ENCODE peak calls at places on chromosome 10, in four cellular contexts. T, G, X and Q are unnamed samples.

GRCh38 chr10:16011548-16011947 is 151.2 kb upstream of the MINDY3 start:
- DNase-seq in G (no peak), T (no peak), X (no peak), Q (no peak)

GRCh38 chr10:113000876-113001598 is 51.0 kb downstream of the TCF7L2 start:
- DNase-seq in T (peak), G (no peak), X (peak), Q (no peak)

GRCh38 chr10:36170943-36171501 is 528.9 kb upstream of the FZD8 start:
- DNase-seq in X (no peak), G (no peak), T (no peak), Q (no peak)

GRCh38 chr10:28382520-28383269 is 79.8 kb upstream of the MPP7 start:
- DNase-seq in X (no peak), T (no peak), G (no peak), Q (no peak)

GRCh38 chr10:79562135-79562756 is 2.0 kb upstream of the SFTPA2 start:
- DNase-seq in X (peak), T (peak), G (peak), Q (peak)

GRCh38 chr10:70493660-70494234 is 15.2 kb downstream of the PALD1 start:
- DNase-seq in T (no peak), G (peak), X (no peak), Q (peak)

GRCh38 chr10:46552526-46553237 is 3.8 kb downstream of the GPRIN2 start:
- DNase-seq in T (no peak), X (peak), G (peak), Q (no peak)

GRCh38 chr10:47372726-47373125 is 11.4 kb downstream of the ZNF488 start:
- DNase-seq in T (no peak), X (peak), G (peak), Q (no peak)

GRCh38 chr10:11330383-11331020 is 280.9 kb downstream of the USP6NL start:
- DNase-seq in G (no peak), T (no peak), X (no peak), Q (no peak)

GRCh38 chr10:89609730-89610393 is 35.2 kb downstream of the PANK1 start:
- DNase-seq in X (no peak), G (no peak), T (peak), Q (peak)

GRCh38 chr10:31830887-31831286 is 97.7 kb downstream of the ARHGAP12 start:
- DNase-seq in X (no peak), G (no peak), T (no peak), Q (no peak)

GRCh38 chr10:8060010-8060703 is 5.7 kb downstream of the GATA3 start:
- DNase-seq in X (no peak), T (no peak), G (no peak), Q (peak)

GRCh38 chr10:72800000-72800740 is 93.4 kb upstream of the OIT3 start:
- DNase-seq in T (no peak), G (no peak), X (no peak), Q (no peak)

GRCh38 chr10:73771722-73772279 is 10.0 kb upstream of the CHCHD1 start:
- DNase-seq in T (peak), X (peak), G (peak), Q (peak)

GRCh38 chr10:70343312-70343711 is 39.1 kb downstream of the LRRC20 start:
- DNase-seq in T (peak), X (no peak), G (peak), Q (no peak)

GRCh38 chr10:49179699-49180511 is 8.3 kb downstream of the TMEM273 start:
- DNase-seq in G (no peak), T (peak), X (no peak), Q (no peak)

GRCh38 chr10:34717429-34717828 is 97.7 kb downstream of the PARD3 start:
- DNase-seq in T (no peak), X (no peak), G (no peak), Q (no peak)

GRCh38 chr10:4662576-4663161 is 163.3 kb upstream of the AKR1E2 start:
- DNase-seq in G (no peak), X (no peak), T (peak), Q (no peak)

GRCh38 chr10:17199351-17199804 is 2.1 kb downstream of the TRDMT1 start:
- DNase-seq in T (no peak), X (no peak), G (no peak), Q (no peak)

GRCh38 chr10:34761443-34761842 is 53.7 kb downstream of the PARD3 start:
- DNase-seq in X (no peak), G (no peak), T (no peak), Q (no peak)

GRCh38 chr10:44511601-44512000 is 126.7 kb upstream of the CXCL12 start:
- DNase-seq in T (no peak), G (no peak), X (no peak), Q (no peak)

GRCh38 chr10:117132751-117133231 is 5.3 kb downstream of the VAX1 start:
- DNase-seq in G (no peak), X (no peak), T (no peak), Q (no peak)

GRCh38 chr10:74282151-74282852 is 131.3 kb downstream of the ADK start:
- DNase-seq in T (no peak), X (no peak), G (no peak), Q (no peak)

GRCh38 chr10:86943316-86944030 is 13.9 kb downstream of the MMRN2 start:
- DNase-seq in G (peak), T (no peak), X (peak), Q (no peak)

GRCh38 chr10:71213761-71214440 is 1.5 kb downstream of the UNC5B start:
- DNase-seq in X (no peak), G (no peak), T (no peak), Q (no peak)

GRCh38 chr10:115432188-115432819 is 339.1 kb downstream of the ATRNL1 start:
- DNase-seq in X (no peak), G (no peak), T (no peak), Q (peak)

GRCh38 chr10:68954904-68955303 is 1.1 kb upstream of the DDX21 start:
- DNase-seq in T (no peak), G (no peak), X (no peak), Q (no peak)

GRCh38 chr10:105262666-105263065 is 621.6 kb downstream of the SORCS3 start:
- DNase-seq in G (no peak), X (no peak), T (no peak), Q (no peak)

GRCh38 chr10:116892873-116893685 is 43.8 kb downstream of the ENO4 start:
- DNase-seq in X (no peak), G (no peak), T (no peak), Q (no peak)

GRCh38 chr10:89347706-89348457 is 20.1 kb downstream of the IFIT3 start:
- DNase-seq in G (no peak), X (no peak), T (no peak), Q (no peak)

GRCh38 chr10:95431900-95432342 is 129.2 kb downstream of the SORBS1 start:
- DNase-seq in T (peak), G (peak), X (no peak), Q (peak)

GRCh38 chr10:34249634-34250033 is 565.5 kb downstream of the PARD3 start:
- DNase-seq in T (no peak), X (no peak), G (no peak), Q (peak)

GRCh38 chr10:61136151-61136550 is 192.2 kb upstream of the RHOBTB1 start:
- DNase-seq in T (no peak), G (no peak), X (no peak), Q (no peak)

GRCh38 chr10:120436431-120437142 is 20.4 kb upstream of the PLPP4 start:
- DNase-seq in X (no peak), G (no peak), T (no peak), Q (no peak)

GRCh38 chr10:128835361-128835760 is 631.7 kb upstream of the MGMT start:
- DNase-seq in X (no peak), T (no peak), G (no peak), Q (no peak)

GRCh38 chr10:14244801-14245211 is 85.9 kb downstream of the FRMD4A start:
- DNase-seq in T (no peak), G (no peak), X (no peak), Q (no peak)

GRCh38 chr10:28991738-28992270 is 297.1 kb upstream of the LYZL1 start:
- DNase-seq in X (peak), G (peak), T (no peak), Q (peak)

GRCh38 chr10:102650655-102651454 is 6.6 kb downstream of the TRIM8 start:
- DNase-seq in G (no peak), T (no peak), X (no peak), Q (peak)

DNA sequence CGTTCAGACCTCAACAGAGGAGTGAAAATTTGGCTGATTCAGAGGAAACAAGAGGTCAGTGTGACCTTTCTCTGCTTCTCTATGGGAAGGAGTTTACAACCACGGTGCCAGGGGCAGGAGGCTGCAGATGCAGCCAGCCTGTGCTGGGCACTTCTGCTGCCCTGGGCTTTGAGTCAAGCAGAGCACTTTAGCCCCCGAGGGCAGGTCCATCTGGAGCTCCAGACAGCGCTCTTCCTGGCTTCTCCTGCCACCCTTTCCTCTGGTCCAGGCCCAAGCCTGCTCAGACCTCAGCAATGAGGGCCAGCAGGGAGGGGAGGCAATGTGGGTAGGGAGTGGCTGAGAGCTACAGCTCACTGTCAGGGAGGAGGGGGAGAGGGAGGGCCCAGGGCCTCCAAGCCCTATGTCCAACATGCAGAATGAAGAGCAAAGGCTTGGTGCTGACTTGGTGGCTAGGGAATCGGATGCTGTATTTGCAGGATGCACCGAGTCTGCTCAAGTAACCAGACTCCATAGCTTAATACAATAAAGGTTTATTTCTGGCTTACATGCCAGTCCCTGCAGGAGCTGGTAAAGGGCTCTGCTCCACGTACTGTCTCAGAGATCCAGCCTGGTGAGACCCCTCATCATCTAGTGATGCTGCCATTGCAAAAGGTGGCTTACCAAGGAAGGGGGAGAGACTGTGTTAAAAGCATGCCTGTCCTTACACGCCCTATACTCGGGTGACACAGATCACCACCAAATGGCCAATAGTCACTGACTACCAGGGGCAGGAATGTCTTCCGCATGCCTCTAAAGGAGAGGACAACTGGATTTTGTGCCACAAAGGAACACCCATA is 481.6 kb downstream of the RPS24 start:
- DNase-seq in T (no peak), G (no peak), X (no peak), Q (no peak)
- H3K4me3 ChIP-seq in T (no peak), G (no peak), X (no peak), Q (no peak)

GRCh38 chr10:114077347-114077746 is 33.7 kb downstream of the ADRB1 start:
- DNase-seq in X (no peak), G (no peak), T (no peak), Q (peak)

GRCh38 chr10:114073787-114074186 is 30.1 kb downstream of the ADRB1 start:
- DNase-seq in G (no peak), X (no peak), T (no peak), Q (peak)

GRCh38 chr10:114079421-114079820 is 35.8 kb downstream of the ADRB1 start:
- DNase-seq in G (no peak), T (no peak), X (no peak), Q (no peak)

GRCh38 chr10:114075093-114075492 is 31.4 kb downstream of the ADRB1 start:
- DNase-seq in T (no peak), G (no peak), X (no peak), Q (no peak)

DNA sequence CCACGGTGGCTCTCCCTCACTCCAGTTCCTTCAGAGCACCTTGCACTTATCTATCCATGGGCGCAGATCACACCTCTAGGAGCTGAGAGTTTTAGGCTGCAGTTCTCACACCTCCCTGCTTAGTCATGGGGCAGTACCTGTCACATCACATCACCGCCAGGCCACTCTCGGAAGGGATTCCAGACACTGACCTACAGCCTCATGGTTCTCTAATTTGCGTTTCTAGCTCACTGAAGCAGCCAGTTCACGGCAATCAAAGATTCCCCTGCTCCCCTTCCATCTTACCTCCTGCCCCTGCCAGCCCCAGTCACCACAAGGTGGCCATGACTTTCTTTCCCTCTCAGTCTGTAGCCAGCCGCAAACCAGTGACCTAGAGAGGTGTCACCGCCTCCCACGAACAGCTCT is 34.2 kb downstream of the ADRB1 start:
- DNase-seq in X (no peak), T (no peak), G (no peak), Q (peak)
- TF ChIP-seq CTCF in X (no peak), T (no peak), G (no peak), Q (peak)

GRCh38 chr10:13099666-13100348 is at the start of gene OPTN:
- DNase-seq in G (peak), T (peak), X (peak), Q (peak)

GRCh38 chr10:13102002-13102794 is 2.2 kb downstream of the OPTN start:
- DNase-seq in G (no peak), T (peak), X (peak), Q (peak)

GRCh38 chr10:13100349-13101294 is 659 bp downstream of the OPTN start:
- DNase-seq in G (peak), T (peak), X (peak), Q (peak)

GRCh38 chr10:13095929-13096328 is 4.0 kb upstream of the OPTN start:
- DNase-seq in X (no peak), T (no peak), G (no peak), Q (no peak)

DNA sequence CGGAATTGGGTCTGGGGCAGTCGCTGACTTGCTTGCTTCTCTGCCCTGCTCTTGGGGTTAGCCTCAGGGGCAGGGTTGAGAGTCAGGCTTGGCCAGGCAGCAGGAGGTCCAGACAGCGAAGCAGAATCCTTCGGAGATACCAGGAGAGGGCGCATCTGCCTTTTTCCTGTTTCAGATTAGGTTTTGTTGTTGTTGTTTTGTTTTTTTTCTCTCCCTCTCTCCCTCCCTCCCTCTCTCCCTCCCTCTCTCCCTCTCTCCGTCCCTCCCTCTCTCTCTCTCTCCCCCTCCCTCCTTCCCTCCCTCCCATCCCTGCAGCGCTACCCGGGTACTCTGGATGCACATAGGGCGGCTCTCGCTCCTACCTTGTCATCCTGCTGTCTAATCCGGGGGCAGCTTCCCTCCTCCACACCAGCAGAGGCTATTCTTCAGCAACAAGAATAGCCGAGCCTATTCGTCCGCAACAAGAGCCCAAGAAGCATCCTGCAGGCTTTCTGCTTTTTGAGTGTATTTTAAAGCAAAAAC is 758 bp upstream of the OPTN start:
- DNase-seq in X (peak), G (no peak), T (peak), Q (peak)
- H3K4me3 ChIP-seq in X (no peak), G (peak), T (peak), Q (peak)

DNA sequence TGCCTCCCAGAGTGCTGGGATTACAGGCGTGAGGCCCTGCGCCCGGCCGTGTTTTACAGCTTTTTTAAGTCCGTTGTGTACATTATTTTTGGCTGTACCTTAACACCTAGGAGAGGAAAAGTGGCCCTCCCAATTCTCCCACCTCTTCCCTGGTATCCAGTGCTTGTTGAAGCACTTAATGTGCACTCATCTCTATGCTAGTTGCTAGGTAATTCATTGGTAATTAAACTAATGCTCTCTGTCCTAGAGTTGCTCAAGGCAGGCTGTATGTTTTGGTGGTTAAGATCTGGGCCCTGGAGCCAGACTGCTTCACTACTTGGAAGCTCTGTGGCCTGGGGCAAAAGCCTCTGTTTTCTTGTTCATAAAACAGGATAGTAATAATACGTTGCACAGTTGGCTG is 19.6 kb downstream of the AVPI1 start:
- DNase-seq in T (no peak), X (no peak), G (no peak), Q (no peak)
- TF ChIP-seq CTCF in T (no peak), X (no peak), G (no peak), Q (no peak)

DNA sequence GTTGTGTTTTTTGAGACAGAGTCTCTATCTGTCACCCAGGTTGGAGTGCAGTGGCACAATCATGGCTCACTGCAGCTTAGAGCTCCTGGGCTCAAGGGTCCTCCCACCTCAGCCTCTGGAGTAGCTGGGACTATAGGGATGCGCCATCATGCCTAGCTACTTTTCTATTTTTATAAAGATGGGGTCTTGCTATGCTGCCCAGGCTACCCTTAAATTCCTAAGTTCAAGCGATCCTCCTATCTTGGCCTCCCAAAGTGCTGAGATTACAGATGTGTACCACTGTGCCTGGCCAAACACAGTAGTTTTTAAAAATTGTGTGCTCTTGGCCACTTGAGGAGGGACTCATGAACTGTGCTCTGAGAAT is 10.6 kb upstream of the TLX1 start:
- DNase-seq in G (no peak), X (no peak), T (no peak), Q (no peak)
- H3K4me3 ChIP-seq in G (peak), X (no peak), T (peak), Q (peak)

DNA sequence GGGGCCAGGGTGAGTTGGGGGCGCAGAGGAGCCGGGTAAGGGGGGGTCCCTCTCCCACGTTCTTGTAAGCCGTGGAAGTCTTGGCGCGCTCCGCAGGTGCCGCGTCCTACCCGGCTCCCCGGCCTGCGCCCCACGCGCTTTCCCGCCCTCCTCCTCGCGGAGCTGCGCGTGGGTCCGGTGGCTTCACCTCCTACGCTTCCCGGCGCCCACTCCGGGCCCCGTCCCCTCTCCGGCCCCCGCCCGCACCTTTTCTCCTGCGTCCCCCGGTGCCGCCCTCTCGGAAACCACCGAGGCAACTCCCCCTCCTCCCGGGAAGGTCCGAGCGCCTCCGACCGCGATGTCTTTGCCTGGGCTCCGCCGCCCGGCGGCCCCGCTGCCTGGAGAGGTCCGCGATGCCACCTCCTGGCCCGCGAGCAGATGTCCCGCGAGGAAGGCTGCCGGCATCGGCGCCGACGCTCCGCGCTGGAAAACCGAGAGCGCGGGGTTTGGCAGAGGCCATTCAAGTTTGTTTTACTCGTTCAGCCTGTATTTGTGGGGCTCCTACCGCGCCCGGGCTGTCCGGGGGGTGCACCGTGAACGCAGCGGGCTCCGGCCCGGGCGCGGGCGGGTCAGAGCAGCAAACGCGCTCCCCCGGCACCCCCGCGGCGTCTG is 2.4 kb upstream of the NKX6-2 start:
- DNase-seq in G (peak), X (no peak), T (no peak), Q (no peak)
- TF ChIP-seq CTCF in G (no peak), X (no peak), T (no peak), Q (no peak)

GRCh38 chr10:126538439-126539140 is 131.9 kb downstream of the C10orf90 start:
- DNase-seq in T (no peak), X (no peak), G (peak), Q (no peak)
- H3K4me3 ChIP-seq in T (no peak), X (no peak), G (no peak), Q (no peak)